ENCODE peak calls at places on chromosomes 4 and X, in nine cellular contexts. S is SK-N-SH, H is GM12878, Z is H1, D is esophagus muscularis mucosa, Y is suprapubic skin, B is tibial nerve, F is A549, L is K562. M is an unnamed sample.
A peak's percentile ranks its signal among the peaks of the same experiment; 100 is the strongest.

GRCh38 chrX:132953358-132953757 is 5.1 kb downstream of the HS6ST2 start:
- DNase-seq in S (no peak), L (no peak), Y (no peak), D (no peak), F (no peak), H (no peak), Z (no peak), B (no peak), M (no peak)

GRCh38 chr4:85165808-85166207 is 199.3 kb upstream of the WDFY3 start:
- DNase-seq in L (no peak), D (no peak), Z (no peak), S (no peak), Y (no peak), F (no peak), B (no peak), H (no peak), M (no peak)

GRCh38 chr4:16457944-16458343 is 231.7 kb upstream of the TAPT1 start:
- DNase-seq in F (no peak), Z (no peak), L (no peak), H (no peak), B (no peak), D (no peak), S (no peak), Y (no peak), M (no peak)

GRCh38 chr4:25943312-25943711 is 29.3 kb downstream of the SMIM20 start:
- DNase-seq in F (no peak), L (no peak), B (no peak), Z (no peak), D (no peak), H (no peak), S (no peak), Y (no peak), M (no peak)

GRCh38 chr4:88457307-88458090 is 580 bp downstream of the HERC5 start:
- DNase-seq in H (no peak), B (peak; percentile 11), S (peak; percentile 74), L (no peak), D (no peak), F (no peak), Y (peak; percentile 77), Z (no peak), M (peak; percentile 54)

GRCh38 chr4:678331-678734 is 4.0 kb downstream of the MYL5 start:
- DNase-seq in S (no peak), D (no peak), Y (no peak), B (no peak), H (no peak), Z (no peak), F (no peak), L (no peak), M (no peak)

GRCh38 chr4:87732033-87732770 is 67.2 kb upstream of the IBSP start:
- DNase-seq in D (no peak), H (no peak), F (no peak), B (no peak), L (no peak), Z (no peak), Y (no peak), S (no peak), M (no peak)

GRCh38 chrX:16462912-16463311 is 187.0 kb upstream of the S100G start:
- DNase-seq in F (no peak), S (no peak), Y (no peak), B (no peak), L (no peak), D (no peak), H (no peak), Z (no peak), M (no peak)

GRCh38 chrX:131081772-131082755 is 23.9 kb downstream of the ARHGAP36 start:
- DNase-seq in Z (no peak), H (no peak), Y (no peak), B (no peak), D (no peak), F (no peak), L (no peak), S (no peak), M (no peak)

GRCh38 chrX:63275127-63275526 is 76.0 kb downstream of the SPIN4 start:
- DNase-seq in L (peak; percentile 38), D (no peak), Y (no peak), H (peak; percentile 7), Z (no peak), B (no peak), F (peak; percentile 19), S (peak; percentile 11), M (no peak)

GRCh38 chrX:1507511-1508463 is 29.2 kb downstream of the P2RY8 start:
- DNase-seq in F (no peak), H (peak; percentile 95), L (no peak), S (no peak), Z (no peak), B (no peak), Y (peak; percentile 48), D (peak; percentile 91), M (no peak)

GRCh38 chr4:53764761-53765490 is 173.6 kb upstream of the LNX1 start:
- DNase-seq in H (no peak), F (no peak), S (no peak), B (no peak), L (no peak), Z (no peak), D (peak; percentile 37), Y (no peak), M (no peak)

GRCh38 chr4:170139764-170140163 is 50.0 kb upstream of the AADAT start:
- DNase-seq in S (no peak), B (no peak), H (no peak), Z (no peak), Y (no peak), L (no peak), F (no peak), D (no peak), M (no peak)
- TF ChIP-seq EP300 in S (no peak), B (no peak), H (no peak), Z (no peak), Y (no peak), L (no peak), F (no peak), D (no peak), M (no peak)

GRCh38 chr4:7816771-7817170 is 122.9 kb downstream of the AFAP1 start:
- DNase-seq in D (no peak), L (no peak), F (no peak), B (no peak), Y (no peak), Z (no peak), H (no peak), S (no peak), M (no peak)

GRCh38 chr4:7814451-7814850 is 125.2 kb downstream of the AFAP1 start:
- DNase-seq in H (no peak), S (no peak), Y (no peak), F (no peak), Z (no peak), L (no peak), D (no peak), B (no peak), M (no peak)

GRCh38 chr4:7815981-7816380 is 123.7 kb downstream of the AFAP1 start:
- DNase-seq in S (no peak), B (no peak), H (no peak), Y (no peak), Z (no peak), L (no peak), F (no peak), D (no peak), M (no peak)

GRCh38 chr4:7813674-7814073 is 126.0 kb downstream of the AFAP1 start:
- DNase-seq in F (peak; percentile 68), Y (no peak), B (no peak), H (no peak), L (no peak), S (no peak), D (no peak), Z (no peak), M (no peak)

GRCh38 chr4:7815562-7815961 is 124.1 kb downstream of the AFAP1 start:
- DNase-seq in Y (no peak), H (no peak), L (no peak), B (no peak), D (no peak), Z (no peak), S (no peak), F (peak; percentile 30), M (no peak)
- TF ChIP-seq CTCF in Y (no peak), H (no peak), L (no peak), B (no peak), D (no peak), Z (no peak), S (no peak), F (no peak), M (no peak)

GRCh38 chr4:24321637-24322036 is 262.7 kb downstream of the DHX15 start:
- DNase-seq in Z (no peak), F (no peak), Y (no peak), S (no peak), H (no peak), L (no peak), D (peak; percentile 45), B (no peak), M (no peak)

GRCh38 chr4:24322986-24323385 is 261.4 kb downstream of the DHX15 start:
- DNase-seq in L (no peak), Z (no peak), F (no peak), D (peak; percentile 60), Y (no peak), H (no peak), S (no peak), B (no peak), M (no peak)

GRCh38 chr4:24322517-24322916 is 261.8 kb downstream of the DHX15 start:
- DNase-seq in H (no peak), S (no peak), Z (no peak), Y (no peak), D (peak; percentile 87), L (no peak), F (no peak), B (no peak), M (no peak)

DNA sequence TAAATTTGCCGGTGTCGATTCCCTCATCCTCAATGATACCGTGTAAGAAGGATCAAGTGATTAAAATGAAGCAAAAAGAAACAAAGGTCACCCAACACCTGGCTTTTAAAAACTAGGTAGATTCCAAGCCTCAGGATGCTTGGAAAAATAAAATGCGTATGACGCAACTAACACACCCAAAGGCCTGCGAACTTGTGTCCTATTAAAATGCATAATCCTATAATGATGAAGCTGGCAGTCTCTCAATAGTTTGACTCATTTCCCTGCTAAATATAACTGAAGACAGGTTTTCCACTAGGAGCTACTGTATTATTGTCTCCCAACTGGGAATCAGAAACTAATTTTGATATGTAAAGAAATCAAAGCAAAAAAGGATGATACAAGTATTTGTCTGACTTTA is 263.2 kb downstream of the DHX15 start:
- DNase-seq in D (no peak), H (no peak), S (no peak), Z (no peak), Y (no peak), L (no peak), B (no peak), F (no peak), M (no peak)
- TF ChIP-seq EP300 in D (no peak), H (no peak), S (no peak), Z (no peak), Y (no peak), L (no peak), B (no peak), F (no peak), M (no peak)

DNA sequence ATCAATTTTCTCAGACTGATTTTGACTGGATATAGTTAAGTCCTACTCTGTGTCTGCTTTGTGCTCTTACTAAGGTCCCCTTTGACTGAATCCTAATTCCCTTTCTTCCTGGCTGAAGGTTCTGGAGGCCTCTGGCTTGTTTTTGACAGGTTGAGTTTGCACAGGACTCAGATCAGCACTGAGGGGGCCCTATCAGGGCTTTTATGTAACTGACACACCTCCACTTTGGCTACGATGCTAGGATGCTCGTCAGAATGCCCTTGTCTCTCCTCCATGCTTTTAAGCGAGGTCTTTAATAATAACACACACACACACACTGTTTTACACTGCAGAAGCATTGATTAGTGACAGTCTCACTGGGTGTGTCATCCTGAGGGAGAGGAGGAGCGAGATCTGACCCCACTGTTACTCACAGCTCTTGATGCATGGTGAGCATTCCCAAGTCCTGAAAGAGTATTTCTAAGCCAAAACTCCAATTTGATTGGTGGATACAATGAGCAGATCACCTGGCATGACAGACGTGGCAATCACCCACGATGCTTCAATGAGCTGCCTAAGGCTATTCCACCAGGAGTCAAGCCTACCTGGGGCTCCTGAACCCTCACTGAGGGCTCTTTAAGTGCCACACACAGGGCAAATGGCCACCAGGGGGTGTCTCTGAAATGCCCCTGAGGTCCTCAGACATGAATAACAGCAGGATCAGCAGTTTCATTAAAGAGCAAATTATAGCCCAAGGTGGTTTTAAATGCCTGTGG is 130.4 kb upstream of the CPEB2 start:
- DNase-seq in D (no peak), Y (no peak), B (no peak), F (peak; percentile 25), L (peak; percentile 55), Z (no peak), S (no peak), H (no peak), M (peak; percentile 61)
- TF ChIP-seq CTCF in D (no peak), Y (no peak), B (peak; percentile 7), F (no peak), L (peak; percentile 44), Z (peak; percentile 59), S (peak; percentile 31), H (peak; percentile 57), M (no peak)

M was measured in stomach.